ENCODE peak calls at places on chromosomes 5 and 9, in five cellular contexts. One of them, this sample, is unnamed.

GRCh38 chr5:163612358-163613149 is 107.1 kb downstream of the MAT2B start:
- DNase-seq in activated CD4-positive, alpha-beta T cell treated with anti-CD3 and anti-CD28 coated beads, Interleukin-2, amount 10 ng/mL, durations not matched to agents 7 days and 5 days: no peak
- DNase-seq in bronchial epithelial cell: no peak
- DNase-seq in Calu3: no peak
- DNase-seq in PC-3: no peak
- DNase-seq in this sample: no peak

GRCh38 chr5:76134646-76135045 is 51.5 kb downstream of the SV2C start:
- DNase-seq in PC-3: no peak
- DNase-seq in Calu3: no peak
- DNase-seq in activated CD4-positive, alpha-beta T cell treated with anti-CD3 and anti-CD28 coated beads, Interleukin-2, amount 10 ng/mL, durations not matched to agents 7 days and 5 days: no peak
- DNase-seq in bronchial epithelial cell: no peak
- DNase-seq in this sample: no peak

GRCh38 chr9:99019523-99020331 is 76.0 kb downstream of the COL15A1 start:
- DNase-seq in activated CD4-positive, alpha-beta T cell treated with anti-CD3 and anti-CD28 coated beads, Interleukin-2, amount 10 ng/mL, durations not matched to agents 7 days and 5 days: no peak
- DNase-seq in Calu3: no peak
- DNase-seq in PC-3: peak
- DNase-seq in bronchial epithelial cell: peak
- DNase-seq in this sample: peak

GRCh38 chr9:80605129-80605528 is 1033.4 kb downstream of the TLE4 start:
- DNase-seq in Calu3: no peak
- DNase-seq in bronchial epithelial cell: peak
- DNase-seq in PC-3: peak
- DNase-seq in activated CD4-positive, alpha-beta T cell treated with anti-CD3 and anti-CD28 coated beads, Interleukin-2, amount 10 ng/mL, durations not matched to agents 7 days and 5 days: no peak
- DNase-seq in this sample: peak

GRCh38 chr9:132622144-132622543 is 39.7 kb downstream of the BARHL1 start:
- DNase-seq in activated CD4-positive, alpha-beta T cell treated with anti-CD3 and anti-CD28 coated beads, Interleukin-2, amount 10 ng/mL, durations not matched to agents 7 days and 5 days: no peak
- DNase-seq in bronchial epithelial cell: peak
- DNase-seq in PC-3: peak
- DNase-seq in Calu3: no peak
- DNase-seq in this sample: no peak

GRCh38 chr9:13267743-13268142 is 11.7 kb downstream of the MPDZ start:
- DNase-seq in bronchial epithelial cell: peak
- DNase-seq in PC-3: peak
- DNase-seq in Calu3: no peak
- DNase-seq in activated CD4-positive, alpha-beta T cell treated with anti-CD3 and anti-CD28 coated beads, Interleukin-2, amount 10 ng/mL, durations not matched to agents 7 days and 5 days: no peak
- DNase-seq in this sample: peak

GRCh38 chr9:121862973-121863372 is 211.5 kb downstream of the DAB2IP start:
- DNase-seq in Calu3: no peak
- DNase-seq in activated CD4-positive, alpha-beta T cell treated with anti-CD3 and anti-CD28 coated beads, Interleukin-2, amount 10 ng/mL, durations not matched to agents 7 days and 5 days: no peak
- DNase-seq in bronchial epithelial cell: no peak
- DNase-seq in PC-3: no peak
- DNase-seq in this sample: no peak

GRCh38 chr5:43926923-43927322 is 323.9 kb downstream of the NNT start:
- DNase-seq in activated CD4-positive, alpha-beta T cell treated with anti-CD3 and anti-CD28 coated beads, Interleukin-2, amount 10 ng/mL, durations not matched to agents 7 days and 5 days: no peak
- DNase-seq in PC-3: no peak
- DNase-seq in Calu3: no peak
- DNase-seq in bronchial epithelial cell: no peak
- DNase-seq in this sample: no peak

GRCh38 chr9:114606068-114606467 is 5.0 kb upstream of the TMEM268 start:
- DNase-seq in Calu3: no peak
- DNase-seq in bronchial epithelial cell: no peak
- DNase-seq in activated CD4-positive, alpha-beta T cell treated with anti-CD3 and anti-CD28 coated beads, Interleukin-2, amount 10 ng/mL, durations not matched to agents 7 days and 5 days: no peak
- DNase-seq in PC-3: no peak
- DNase-seq in this sample: no peak

GRCh38 chr5:31990701-31991110 is 183.4 kb downstream of the GOLPH3 start:
- DNase-seq in activated CD4-positive, alpha-beta T cell treated with anti-CD3 and anti-CD28 coated beads, Interleukin-2, amount 10 ng/mL, durations not matched to agents 7 days and 5 days: no peak
- DNase-seq in PC-3: peak
- DNase-seq in Calu3: no peak
- DNase-seq in bronchial epithelial cell: peak
- DNase-seq in this sample: no peak

GRCh38 chr5:175629231-175629630 is 28.6 kb upstream of the HRH2 start:
- DNase-seq in activated CD4-positive, alpha-beta T cell treated with anti-CD3 and anti-CD28 coated beads, Interleukin-2, amount 10 ng/mL, durations not matched to agents 7 days and 5 days: no peak
- DNase-seq in Calu3: no peak
- DNase-seq in bronchial epithelial cell: no peak
- DNase-seq in PC-3: no peak
- DNase-seq in this sample: no peak

GRCh38 chr5:118553662-118554061 is 434.7 kb downstream of the DTWD2 start:
- DNase-seq in Calu3: no peak
- DNase-seq in bronchial epithelial cell: no peak
- DNase-seq in activated CD4-positive, alpha-beta T cell treated with anti-CD3 and anti-CD28 coated beads, Interleukin-2, amount 10 ng/mL, durations not matched to agents 7 days and 5 days: no peak
- DNase-seq in PC-3: peak
- DNase-seq in this sample: peak

GRCh38 chr5:74378464-74378863 is 262.1 kb downstream of the ENC1 start:
- DNase-seq in bronchial epithelial cell: peak
- DNase-seq in Calu3: no peak
- DNase-seq in activated CD4-positive, alpha-beta T cell treated with anti-CD3 and anti-CD28 coated beads, Interleukin-2, amount 10 ng/mL, durations not matched to agents 7 days and 5 days: no peak
- DNase-seq in PC-3: no peak
- DNase-seq in this sample: no peak

GRCh38 chr5:73757421-73757820 is 131.4 kb downstream of the ARHGEF28 start:
- DNase-seq in Calu3: no peak
- DNase-seq in activated CD4-positive, alpha-beta T cell treated with anti-CD3 and anti-CD28 coated beads, Interleukin-2, amount 10 ng/mL, durations not matched to agents 7 days and 5 days: no peak
- DNase-seq in bronchial epithelial cell: no peak
- DNase-seq in PC-3: peak
- DNase-seq in this sample: no peak

GRCh38 chr9:70449461-70449860 is 35.0 kb upstream of the KLF9 start:
- DNase-seq in activated CD4-positive, alpha-beta T cell treated with anti-CD3 and anti-CD28 coated beads, Interleukin-2, amount 10 ng/mL, durations not matched to agents 7 days and 5 days: no peak
- DNase-seq in PC-3: no peak
- DNase-seq in Calu3: no peak
- DNase-seq in bronchial epithelial cell: no peak
- DNase-seq in this sample: no peak

GRCh38 chr5:43141211-43141610 is 20.5 kb downstream of the ZNF131 start:
- DNase-seq in PC-3: no peak
- DNase-seq in Calu3: no peak
- DNase-seq in bronchial epithelial cell: no peak
- DNase-seq in activated CD4-positive, alpha-beta T cell treated with anti-CD3 and anti-CD28 coated beads, Interleukin-2, amount 10 ng/mL, durations not matched to agents 7 days and 5 days: no peak
- DNase-seq in this sample: no peak

GRCh38 chr9:2726620-2727335 is 9.5 kb downstream of the KCNV2 start:
- DNase-seq in bronchial epithelial cell: peak
- DNase-seq in PC-3: peak
- DNase-seq in Calu3: no peak
- DNase-seq in activated CD4-positive, alpha-beta T cell treated with anti-CD3 and anti-CD28 coated beads, Interleukin-2, amount 10 ng/mL, durations not matched to agents 7 days and 5 days: no peak
- DNase-seq in this sample: no peak

GRCh38 chr5:137143244-137143605 is 355.9 kb downstream of the SPOCK1 start:
- DNase-seq in activated CD4-positive, alpha-beta T cell treated with anti-CD3 and anti-CD28 coated beads, Interleukin-2, amount 10 ng/mL, durations not matched to agents 7 days and 5 days: no peak
- DNase-seq in PC-3: no peak
- DNase-seq in bronchial epithelial cell: no peak
- DNase-seq in Calu3: no peak
- DNase-seq in this sample: peak

GRCh38 chr5:167587768-167588167 is 703.7 kb upstream of the WWC1 start:
- DNase-seq in bronchial epithelial cell: peak
- DNase-seq in Calu3: peak
- DNase-seq in PC-3: peak
- DNase-seq in activated CD4-positive, alpha-beta T cell treated with anti-CD3 and anti-CD28 coated beads, Interleukin-2, amount 10 ng/mL, durations not matched to agents 7 days and 5 days: no peak
- DNase-seq in this sample: peak

GRCh38 chr9:115134941-115135340 is 17.0 kb upstream of the TNC start:
- DNase-seq in Calu3: no peak
- DNase-seq in bronchial epithelial cell: no peak
- DNase-seq in PC-3: no peak
- DNase-seq in activated CD4-positive, alpha-beta T cell treated with anti-CD3 and anti-CD28 coated beads, Interleukin-2, amount 10 ng/mL, durations not matched to agents 7 days and 5 days: no peak
- DNase-seq in this sample: no peak

GRCh38 chr9:105330755-105331154 is 86.3 kb downstream of the SLC44A1 start:
- DNase-seq in Calu3: no peak
- DNase-seq in activated CD4-positive, alpha-beta T cell treated with anti-CD3 and anti-CD28 coated beads, Interleukin-2, amount 10 ng/mL, durations not matched to agents 7 days and 5 days: no peak
- DNase-seq in bronchial epithelial cell: no peak
- DNase-seq in PC-3: no peak
- DNase-seq in this sample: no peak

GRCh38 chr9:29830815-29831214 is 2257.5 kb upstream of the C9orf72 start:
- DNase-seq in Calu3: peak
- DNase-seq in PC-3: peak
- DNase-seq in activated CD4-positive, alpha-beta T cell treated with anti-CD3 and anti-CD28 coated beads, Interleukin-2, amount 10 ng/mL, durations not matched to agents 7 days and 5 days: no peak
- DNase-seq in bronchial epithelial cell: peak
- DNase-seq in this sample: no peak

GRCh38 chr5:171640396-171640981 is 145.1 kb upstream of the SMIM23 start:
- DNase-seq in bronchial epithelial cell: no peak
- DNase-seq in PC-3: no peak
- DNase-seq in Calu3: no peak
- DNase-seq in activated CD4-positive, alpha-beta T cell treated with anti-CD3 and anti-CD28 coated beads, Interleukin-2, amount 10 ng/mL, durations not matched to agents 7 days and 5 days: no peak
- DNase-seq in this sample: no peak

GRCh38 chr5:176754376-176754942 is 55.9 kb upstream of the UNC5A start:
- DNase-seq in Calu3: no peak
- DNase-seq in bronchial epithelial cell: peak
- DNase-seq in PC-3: peak
- DNase-seq in activated CD4-positive, alpha-beta T cell treated with anti-CD3 and anti-CD28 coated beads, Interleukin-2, amount 10 ng/mL, durations not matched to agents 7 days and 5 days: no peak
- DNase-seq in this sample: no peak

GRCh38 chr5:131644822-131645221 is 9.8 kb upstream of the RAPGEF6 start:
- DNase-seq in Calu3: no peak
- DNase-seq in bronchial epithelial cell: no peak
- DNase-seq in activated CD4-positive, alpha-beta T cell treated with anti-CD3 and anti-CD28 coated beads, Interleukin-2, amount 10 ng/mL, durations not matched to agents 7 days and 5 days: no peak
- DNase-seq in PC-3: peak
- DNase-seq in this sample: no peak

GRCh38 chr5:103941554-103941953 is 379.0 kb upstream of the NUDT12 start:
- DNase-seq in PC-3: no peak
- DNase-seq in bronchial epithelial cell: no peak
- DNase-seq in Calu3: no peak
- DNase-seq in activated CD4-positive, alpha-beta T cell treated with anti-CD3 and anti-CD28 coated beads, Interleukin-2, amount 10 ng/mL, durations not matched to agents 7 days and 5 days: no peak
- DNase-seq in this sample: no peak

GRCh38 chr5:9658726-9659125 is 28.6 kb upstream of the TAS2R1 start:
- DNase-seq in Calu3: no peak
- DNase-seq in bronchial epithelial cell: no peak
- DNase-seq in PC-3: no peak
- DNase-seq in activated CD4-positive, alpha-beta T cell treated with anti-CD3 and anti-CD28 coated beads, Interleukin-2, amount 10 ng/mL, durations not matched to agents 7 days and 5 days: no peak
- DNase-seq in this sample: no peak

GRCh38 chr9:126861707-126862460 is 1.4 kb downstream of the ZBTB34 start:
- DNase-seq in bronchial epithelial cell: peak
- DNase-seq in Calu3: no peak
- DNase-seq in activated CD4-positive, alpha-beta T cell treated with anti-CD3 and anti-CD28 coated beads, Interleukin-2, amount 10 ng/mL, durations not matched to agents 7 days and 5 days: peak
- DNase-seq in PC-3: peak
- DNase-seq in this sample: no peak

GRCh38 chr5:169244812-169245211 is 56.1 kb downstream of the SLIT3 start:
- DNase-seq in activated CD4-positive, alpha-beta T cell treated with anti-CD3 and anti-CD28 coated beads, Interleukin-2, amount 10 ng/mL, durations not matched to agents 7 days and 5 days: no peak
- DNase-seq in Calu3: no peak
- DNase-seq in PC-3: no peak
- DNase-seq in bronchial epithelial cell: no peak
- DNase-seq in this sample: no peak

GRCh38 chr9:129568560-129569505 is 52.1 kb downstream of the C9orf50 start:
- DNase-seq in Calu3: peak
- DNase-seq in bronchial epithelial cell: no peak
- DNase-seq in PC-3: no peak
- DNase-seq in activated CD4-positive, alpha-beta T cell treated with anti-CD3 and anti-CD28 coated beads, Interleukin-2, amount 10 ng/mL, durations not matched to agents 7 days and 5 days: no peak
- DNase-seq in this sample: peak

GRCh38 chr5:88190106-88190834 is 78.4 kb downstream of the TMEM161B start:
- DNase-seq in PC-3: peak
- DNase-seq in activated CD4-positive, alpha-beta T cell treated with anti-CD3 and anti-CD28 coated beads, Interleukin-2, amount 10 ng/mL, durations not matched to agents 7 days and 5 days: no peak
- DNase-seq in bronchial epithelial cell: no peak
- DNase-seq in Calu3: no peak
- DNase-seq in this sample: no peak

GRCh38 chr9:126705767-126706697 is 92.3 kb downstream of the LMX1B start:
- DNase-seq in PC-3: peak
- DNase-seq in bronchial epithelial cell: peak
- DNase-seq in activated CD4-positive, alpha-beta T cell treated with anti-CD3 and anti-CD28 coated beads, Interleukin-2, amount 10 ng/mL, durations not matched to agents 7 days and 5 days: peak
- DNase-seq in Calu3: peak
- DNase-seq in this sample: peak

GRCh38 chr5:5421149-5421960 is 1.1 kb upstream of the ICE1 start:
- DNase-seq in Calu3: peak
- DNase-seq in activated CD4-positive, alpha-beta T cell treated with anti-CD3 and anti-CD28 coated beads, Interleukin-2, amount 10 ng/mL, durations not matched to agents 7 days and 5 days: peak
- DNase-seq in PC-3: no peak
- DNase-seq in bronchial epithelial cell: peak
- DNase-seq in this sample: no peak

GRCh38 chr5:94113087-94113486 is 371.7 kb upstream of the POU5F2 start:
- DNase-seq in PC-3: no peak
- DNase-seq in bronchial epithelial cell: no peak
- DNase-seq in Calu3: no peak
- DNase-seq in activated CD4-positive, alpha-beta T cell treated with anti-CD3 and anti-CD28 coated beads, Interleukin-2, amount 10 ng/mL, durations not matched to agents 7 days and 5 days: no peak
- DNase-seq in this sample: no peak